ENCODE peak calls at places on chromosomes 1 and 21, in five cellular contexts. Q is right atrium auricular region, H is tibial nerve, K is BE2C, D is MM.1S. R is an unnamed sample.

GRCh38 chr1:176638713-176639112 is 175.7 kb downstream of the PAPPA2 start:
- DNase-seq in Q (no peak), H (no peak), K (no peak), D (no peak), R (no peak)

GRCh38 chr1:214377886-214378285 is 96.9 kb downstream of the SMYD2 start:
- DNase-seq in Q (no peak), H (no peak), K (no peak), D (no peak), R (no peak)

GRCh38 chr1:47440849-47441170 is 3.0 kb downstream of the FOXD2 start:
- DNase-seq in Q (no peak), H (no peak), K (no peak), D (no peak), R (no peak)

GRCh38 chr1:162284206-162284955 is 92.3 kb downstream of the SPATA46 start:
- DNase-seq in Q (no peak), H (no peak), K (no peak), D (peak; percentile 48), R (no peak)

GRCh38 chr1:47875831-47876586 is 121.2 kb downstream of the TRABD2B start:
- DNase-seq in Q (no peak), H (no peak), K (no peak), D (no peak), R (no peak)

GRCh38 chr1:69221492-69221990 is 346.2 kb upstream of the LRRC7 start:
- DNase-seq in Q (no peak), H (no peak), K (no peak), D (no peak), R (no peak)

GRCh38 chr1:67853704-67854103 is 20.4 kb upstream of the GNG12 start:
- DNase-seq in Q (no peak), H (no peak), K (peak; percentile 64), D (peak; percentile 29), R (peak; percentile 83)

GRCh38 chr1:155938220-155938627 is 3.2 kb upstream of the RXFP4 start:
- DNase-seq in Q (no peak), H (no peak), K (peak; percentile 44), D (peak; percentile 84), R (peak; percentile 81)

GRCh38 chr21:41877901-41878830 is 978 bp downstream of the PRDM15 start:
- DNase-seq in Q (no peak), H (no peak), K (no peak), D (peak; percentile 67), R (no peak)

GRCh38 chr1:23081376-23081775 is 62.1 kb downstream of the KDM1A start:
- DNase-seq in Q (no peak), H (no peak), K (no peak), D (no peak), R (peak; percentile 22)

GRCh38 chr1:166905136-166905535 is 29.1 kb upstream of the TADA1 start:
- DNase-seq in Q (no peak), H (no peak), K (no peak), D (no peak), R (no peak)

GRCh38 chr1:159009287-159009686 is 420 bp upstream of the IFI16 start:
- DNase-seq in Q (no peak), H (no peak), K (no peak), D (peak; percentile 30), R (no peak)

GRCh38 chr1:177384461-177384860 is 213.7 kb downstream of the BRINP2 start:
- DNase-seq in Q (no peak), H (no peak), K (no peak), D (no peak), R (no peak)

GRCh38 chr1:114512595-114513280 is 1.7 kb upstream of the TRIM33 start:
- DNase-seq in Q (no peak), H (no peak), K (no peak), D (no peak), R (no peak)

GRCh38 chr1:111672338-111672737 is 52.7 kb downstream of the RAP1A start:
- DNase-seq in Q (no peak), H (no peak), K (no peak), D (no peak), R (no peak)

GRCh38 chr1:27314737-27315136 is 7.2 kb upstream of the TMEM222 start:
- DNase-seq in Q (no peak), H (no peak), K (no peak), D (no peak), R (no peak)

GRCh38 chr1:39672551-39672947 is 642 bp upstream of the NT5C1A start:
- DNase-seq in Q (no peak), H (no peak), K (peak; percentile 39), D (peak; percentile 32), R (peak; percentile 14)

GRCh38 chr1:3734602-3735001 is 17.6 kb upstream of the CCDC27 start:
- DNase-seq in Q (no peak), H (no peak), K (no peak), D (no peak), R (no peak)

GRCh38 chr1:8020032-8020431 is 6.1 kb downstream of the ERRFI1 start:
- DNase-seq in Q (peak; percentile 52), H (no peak), K (no peak), D (no peak), R (no peak)

GRCh38 chr1:30727796-30728195 is 4.4 kb upstream of the MATN1 start:
- DNase-seq in Q (no peak), H (no peak), K (no peak), D (no peak), R (no peak)

GRCh38 chr1:21813542-21813941 is 1.5 kb downstream of the LDLRAD2 start:
- DNase-seq in Q (no peak), H (no peak), K (no peak), D (no peak), R (no peak)

GRCh38 chr1:203627819-203628184 is 1.2 kb downstream of the ATP2B4 start:
- DNase-seq in Q (no peak), H (no peak), K (no peak), D (peak; percentile 30), R (no peak)

GRCh38 chr1:48202030-48202752 is 20.3 kb upstream of the SLC5A9 start:
- DNase-seq in Q (peak; percentile 80), H (peak; percentile 44), K (peak; percentile 55), D (peak; percentile 54), R (peak; percentile 21)

GRCh38 chr1:71509051-71509595 is 428.3 kb upstream of the ZRANB2 start:
- DNase-seq in Q (no peak), H (no peak), K (no peak), D (no peak), R (no peak)

GRCh38 chr1:14519976-14520375 is 78.5 kb upstream of the KAZN start:
- DNase-seq in Q (no peak), H (no peak), K (no peak), D (no peak), R (no peak)

GRCh38 chr1:14520514-14521163 is 77.8 kb upstream of the KAZN start:
- DNase-seq in Q (no peak), H (no peak), K (no peak), D (no peak), R (no peak)

GRCh38 chr1:14514760-14515159 is 83.7 kb upstream of the KAZN start:
- DNase-seq in Q (no peak), H (no peak), K (no peak), D (no peak), R (no peak)

GRCh38 chr1:14517813-14518180 is 80.7 kb upstream of the KAZN start:
- DNase-seq in Q (no peak), H (no peak), K (no peak), D (no peak), R (no peak)

DNA sequence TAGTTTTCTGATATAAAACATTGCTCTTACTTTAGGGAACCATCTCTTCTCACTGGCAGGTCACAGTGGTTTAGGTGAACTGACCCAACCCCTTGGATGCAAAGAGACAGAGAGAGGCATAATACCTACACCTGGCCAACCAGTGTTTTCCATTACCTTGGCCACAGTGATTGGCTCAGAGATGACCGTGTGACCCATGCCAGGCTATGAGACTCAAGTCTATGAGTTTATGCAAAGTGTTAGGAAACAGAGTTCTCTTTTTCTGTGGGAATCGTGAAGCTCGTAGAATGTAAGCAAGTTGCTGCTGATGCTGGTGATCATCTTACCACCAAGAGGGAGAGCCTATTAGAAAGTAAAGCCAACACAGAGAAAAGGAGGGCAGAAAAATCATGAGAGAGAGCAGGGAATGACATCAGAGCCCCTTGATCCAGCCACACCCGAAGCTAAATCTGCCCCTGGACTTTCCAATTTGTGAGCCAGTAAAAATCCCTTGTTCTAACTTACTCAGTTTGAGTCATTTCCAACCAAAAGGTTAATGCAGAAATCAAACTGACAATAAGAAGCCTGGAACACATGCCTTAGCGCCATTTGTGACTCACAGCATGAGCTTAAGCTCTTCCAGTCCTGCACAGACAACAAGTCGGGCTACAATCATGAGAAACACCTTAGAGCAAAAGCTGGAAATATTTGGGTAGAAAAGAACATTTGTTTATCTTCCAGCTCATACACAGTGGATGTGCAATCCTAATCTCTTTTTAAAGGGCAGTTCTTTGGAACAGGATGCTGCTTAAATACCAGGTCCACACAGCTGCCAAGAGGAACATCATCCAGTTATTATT is 81.3 kb upstream of the KAZN start:
- DNase-seq in Q (peak; percentile 68), H (no peak), K (no peak), D (no peak), R (no peak)
- H3K4me1 ChIP-seq in Q (peaks cover 9% of the 10 kb centered on the region), H (peaks cover 40% of the 10 kb centered on the region), K (no peaks in the 10 kb centered on the region), D (no peaks in the 10 kb centered on the region), R (no peaks in the 10 kb centered on the region)

DNA sequence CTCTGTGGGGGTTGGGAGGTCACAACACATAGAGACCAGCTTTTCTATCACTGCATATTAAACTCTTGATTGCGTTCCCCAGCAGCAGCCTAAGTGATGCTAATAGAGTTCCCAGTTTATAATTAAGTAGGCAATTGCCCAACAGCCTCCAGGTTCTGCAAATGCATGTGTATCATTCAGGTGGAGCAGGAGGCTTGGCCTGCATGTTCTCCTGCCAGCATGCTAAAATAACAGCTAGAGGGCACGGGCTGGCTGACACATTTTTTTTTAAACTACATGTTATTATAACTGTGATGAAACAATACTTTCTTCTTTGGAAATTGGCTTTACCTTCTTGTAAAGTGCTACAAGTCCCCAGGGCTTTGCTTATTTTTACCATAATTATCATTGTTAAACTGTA is 10.4 kb downstream of the TCHH start:
- DNase-seq in Q (no peak), H (no peak), K (no peak), D (no peak), R (no peak)
- H3K4me1 ChIP-seq in Q (peaks cover 24% of the 10 kb centered on the region), H (peaks cover 23% of the 10 kb centered on the region), K (no peaks in the 10 kb centered on the region), D (no peaks in the 10 kb centered on the region), R (peaks cover 17% of the 10 kb centered on the region)

GRCh38 chr1:202129453-202130274 is 6.9 kb downstream of the GPR37L1 start:
- DNase-seq in Q (no peak), H (no peak), K (no peak), D (no peak), R (no peak)
- H3K4me1 ChIP-seq in Q (peaks cover 40% of the 10 kb centered on the region), H (peaks cover 84% of the 10 kb centered on the region), K (no peaks in the 10 kb centered on the region), D (no peaks in the 10 kb centered on the region), R (peaks cover 5% of the 10 kb centered on the region)

GRCh38 chr1:226731257-226731893 is 7.7 kb downstream of the ITPKB start:
- DNase-seq in Q (no peak), H (no peak), K (no peak), D (no peak), R (no peak)
- H3K4me1 ChIP-seq in Q (peaks cover 33% of the 10 kb centered on the region), H (peaks cover 91% of the 10 kb centered on the region), K (no peaks in the 10 kb centered on the region), D (peaks cover 42% of the 10 kb centered on the region), R (no peaks in the 10 kb centered on the region)

R was measured in A549.